ENCODE peak calls at places on chromosomes 13 and 19, in six cellular contexts. U is heart right ventricle, I is upper lobe of right lung, G is psoas muscle, A is foreskin fibroblast, S is sigmoid colon. Y is an unnamed sample.

GRCh38 chr19:56538761-56539263 is at the start of gene ZFP28:
- DNase-seq in U (peak), I (peak), S (no peak), G (peak), A (no peak), Y (no peak)

GRCh38 chr13:51564252-51564651 is 20.0 kb upstream of the WDFY2 start:
- DNase-seq in S (no peak), U (no peak), G (no peak), A (no peak), I (no peak), Y (no peak)

GRCh38 chr13:33233547-33233946 is 52.0 kb downstream of the STARD13 start:
- DNase-seq in A (no peak), G (no peak), U (peak), I (peak), S (no peak), Y (no peak)

GRCh38 chr13:42720116-42720857 is 61.1 kb upstream of the FAM216B start:
- DNase-seq in A (peak), I (no peak), S (peak), G (no peak), U (no peak), Y (peak)

GRCh38 chr19:57004418-57004817 is 115.4 kb upstream of the USP29 start:
- DNase-seq in I (no peak), S (peak), A (no peak), G (no peak), U (no peak), Y (no peak)

GRCh38 chr13:41455725-41456419 is 1.5 kb upstream of the RGCC start:
- DNase-seq in G (no peak), S (no peak), A (no peak), U (no peak), I (no peak), Y (no peak)

GRCh38 chr13:103525530-103525929 is 459.3 kb upstream of the SLC10A2 start:
- DNase-seq in A (no peak), U (no peak), S (no peak), I (no peak), G (no peak), Y (no peak)

GRCh38 chr13:87622921-87623320 is 48.2 kb upstream of the SLITRK5 start:
- DNase-seq in I (no peak), A (no peak), U (no peak), S (no peak), G (no peak), Y (no peak)

GRCh38 chr19:35404879-35405622 is 34.2 kb downstream of the GPR42 start:
- DNase-seq in A (peak), S (no peak), I (no peak), G (peak), U (no peak), Y (peak)

GRCh38 chr13:69856331-69856730 is 251.3 kb upstream of the ATXN8OS start:
- DNase-seq in A (no peak), U (no peak), S (no peak), I (no peak), G (no peak), Y (no peak)

GRCh38 chr13:40387775-40388174 is 278.7 kb downstream of the FOXO1 start:
- DNase-seq in S (no peak), A (no peak), I (no peak), G (no peak), U (no peak), Y (no peak)

GRCh38 chr13:96053003-96053703 is at the start of gene UGGT2:
- DNase-seq in I (peak), A (peak), S (peak), G (peak), U (peak), Y (peak)

GRCh38 chr19:53091413-53091812 is 11.8 kb downstream of the ZNF160 start:
- DNase-seq in G (no peak), I (no peak), S (no peak), A (no peak), U (no peak), Y (no peak)

GRCh38 chr13:48235100-48235813 is 2.3 kb downstream of the ITM2B start:
- DNase-seq in A (no peak), I (no peak), G (no peak), S (peak), U (no peak), Y (no peak)

GRCh38 chr13:62185631-62186256 is 770.1 kb upstream of the PCDH20 start:
- DNase-seq in G (no peak), I (no peak), U (no peak), A (no peak), S (no peak), Y (no peak)

GRCh38 chr19:40507892-40508291 is 41.1 kb downstream of the SPTBN4 start:
- DNase-seq in I (no peak), G (no peak), A (no peak), U (no peak), S (no peak), Y (no peak)

GRCh38 chr19:45477713-45478453 is 10.1 kb downstream of the FOSB start:
- DNase-seq in S (no peak), I (no peak), A (no peak), G (no peak), U (no peak), Y (no peak)

GRCh38 chr19:38702278-38702677 is 42.0 kb downstream of the CAPN12 start:
- DNase-seq in I (no peak), G (no peak), A (no peak), S (no peak), U (no peak), Y (no peak)

GRCh38 chr13:63517376-63517775 is 2101.7 kb upstream of the PCDH20 start:
- DNase-seq in U (no peak), S (no peak), G (no peak), I (no peak), A (peak), Y (no peak)

GRCh38 chr13:29817604-29818378 is 32.6 kb downstream of the UBL3 start:
- DNase-seq in S (no peak), U (no peak), G (no peak), I (no peak), A (no peak), Y (no peak)

GRCh38 chr19:41997851-41998229 is 3.8 kb upstream of the ATP1A3 start:
- DNase-seq in A (no peak), U (no peak), G (no peak), S (no peak), I (no peak), Y (no peak)

GRCh38 chr13:95536629-95537241 is 15.8 kb upstream of the CLDN10 start:
- DNase-seq in U (no peak), S (no peak), G (no peak), I (no peak), A (peak), Y (no peak)

GRCh38 chr19:41933693-41934426 is 5.6 kb upstream of the ERFL start:
- DNase-seq in I (no peak), U (no peak), A (no peak), S (no peak), G (no peak), Y (no peak)

GRCh38 chr19:2325261-2326046 is 2.9 kb downstream of the LSM7 start:
- DNase-seq in S (no peak), I (no peak), A (no peak), G (no peak), U (no peak), Y (no peak)

GRCh38 chr19:42254083-42254849 is 662 bp downstream of the ERF start:
- DNase-seq in U (peak), A (no peak), G (peak), S (peak), I (peak), Y (no peak)

GRCh38 chr19:3852614-3853254 is 16.1 kb downstream of the ZFR2 start:
- DNase-seq in U (no peak), G (no peak), I (no peak), S (no peak), A (peak), Y (no peak)

DNA sequence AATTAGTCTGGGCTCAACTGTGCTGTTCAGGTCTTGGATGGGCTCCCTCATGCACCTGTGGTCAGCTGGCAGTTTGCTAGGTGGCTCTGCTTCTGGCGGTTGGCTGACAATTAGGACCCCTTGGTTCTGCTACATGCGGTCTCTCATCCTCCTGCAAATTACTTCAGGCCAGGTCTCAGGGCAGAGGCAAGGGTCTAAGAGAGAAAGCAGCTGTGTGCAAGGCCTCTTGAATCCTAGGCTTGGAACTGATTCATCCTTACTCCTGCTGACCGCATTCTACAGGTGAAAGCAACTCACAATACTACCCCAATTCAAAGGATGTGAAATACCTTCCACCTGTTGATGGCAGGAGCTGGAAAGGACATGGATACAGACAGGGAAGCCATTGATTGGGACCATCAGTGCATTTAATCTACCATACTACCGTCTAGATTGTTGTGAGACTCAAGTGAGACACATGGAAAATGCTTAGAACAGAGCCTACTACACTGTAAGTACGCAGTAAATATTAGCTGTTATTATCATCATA is 19.1 kb downstream of the CBY2 start:
- DNase-seq in U (no peak), A (no peak), S (no peak), I (no peak), G (no peak), Y (no peak)
- TF ChIP-seq CTCF in U (no peak), A (no peak), S (no peak), I (no peak), G (no peak), Y (no peak)

DNA sequence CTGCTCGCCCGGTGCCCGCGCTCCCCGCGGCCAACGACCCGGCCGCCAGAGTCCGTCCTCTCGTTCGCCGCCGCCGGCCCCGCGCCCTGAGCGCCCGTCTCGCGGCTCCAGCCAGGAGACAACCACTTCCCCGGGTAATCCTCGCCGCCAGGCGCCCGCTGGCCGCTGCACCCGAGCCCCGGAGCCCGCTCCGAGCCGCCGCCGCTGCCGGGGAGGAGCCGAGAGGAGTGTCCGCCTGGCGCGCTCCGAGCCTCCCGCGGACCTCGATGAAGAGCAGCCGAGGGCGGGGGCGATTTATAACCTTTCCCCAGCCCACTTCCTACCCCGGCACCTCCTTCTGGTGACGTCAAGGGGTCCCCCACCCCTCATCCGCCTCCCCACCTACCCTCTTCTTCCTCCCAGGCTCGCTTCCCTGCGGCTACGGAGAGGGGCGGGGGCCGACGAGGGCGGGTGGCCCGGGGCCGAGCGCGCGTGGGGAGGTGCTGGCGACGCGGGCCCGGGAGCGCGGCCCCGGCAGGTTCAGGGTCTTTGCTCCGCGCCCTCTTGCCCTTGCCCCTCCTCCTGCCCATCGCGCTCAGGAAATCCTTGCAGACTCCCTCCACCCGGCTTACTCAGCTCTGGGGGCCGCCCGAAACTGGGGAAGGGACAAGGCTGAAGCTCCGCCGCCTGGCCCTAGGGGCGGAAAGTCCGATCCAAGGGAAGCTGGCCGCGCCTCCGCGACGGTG is at the start of gene FLT1:
- DNase-seq in A (peak), S (no peak), I (peak), U (peak), G (peak), Y (no peak)
- TF ChIP-seq CTCF in A (no peak), S (no peak), I (no peak), U (no peak), G (no peak), Y (no peak)

GRCh38 chr19:588093-588742 is 1.5 kb upstream of the HCN2 start:
- DNase-seq in U (peak), G (no peak), I (peak), A (peak), S (peak), Y (no peak)
- TF ChIP-seq CTCF in U (peak), G (no peak), I (peak), A (peak), S (no peak), Y (peak)

GRCh38 chr19:48854103-48854502 is 14.3 kb downstream of the PLEKHA4 start:
- DNase-seq in A (no peak), I (no peak), U (no peak), S (no peak), G (no peak), Y (no peak)
- TF ChIP-seq CTCF in A (no peak), I (no peak), U (no peak), S (no peak), G (no peak), Y (no peak)

GRCh38 chr19:16372065-16372915 is 47.7 kb downstream of the KLF2 start:
- DNase-seq in S (peak), U (no peak), A (no peak), I (no peak), G (peak), Y (no peak)
- TF ChIP-seq CTCF in S (no peak), U (no peak), A (no peak), I (no peak), G (no peak), Y (no peak)